ENCODE peak calls at places on chromosome 21, in nine cellular contexts. H is NCI-H345; Y is ACHN; B is caudate nucleus; O is effector CD4-positive, alpha-beta T cell; K is lower leg skin; Z is left ventricle myocardium inferior; S is AG10803; M is DMS 273 treated with DMSO at 0.1 percent for 48 hours. X is an unnamed sample.
A peak's percentile ranks its signal among the peaks of the same experiment; 100 is the strongest.

GRCh38 chr21:46088189-46088588 is 9.7 kb upstream of the COL6A2 start:
- DNase-seq in H (no peak), Y (no peak), B (no peak), O (no peak), K (no peak), Z (no peak), S (no peak), M (no peak), X (no peak)

GRCh38 chr21:43871487-43871886 is 6.5 kb downstream of the AGPAT3 start:
- DNase-seq in H (no peak), Y (no peak), B (no peak), O (no peak), K (no peak), Z (no peak), S (no peak), M (no peak), X (no peak)

GRCh38 chr21:42980959-42981523 is 6.7 kb downstream of the PKNOX1 start:
- DNase-seq in H (no peak), Y (no peak), B (no peak), O (no peak), K (no peak), Z (no peak), S (peak; percentile 53), M (peak; percentile 83), X (no peak)

GRCh38 chr21:42343556-42343955 is 7.2 kb downstream of the TFF2 start:
- DNase-seq in H (no peak), Y (no peak), B (no peak), O (no peak), K (no peak), Z (no peak), S (no peak), M (no peak), X (no peak)

GRCh38 chr21:46425566-46425965 is 33.1 kb upstream of the DIP2A start:
- DNase-seq in H (no peak), Y (no peak), B (no peak), O (no peak), K (no peak), Z (no peak), S (no peak), M (no peak), X (peak; percentile 37)

GRCh38 chr21:34914239-34914638 is 134.9 kb downstream of the RUNX1 start:
- DNase-seq in H (no peak), Y (no peak), B (no peak), O (no peak), K (no peak), Z (no peak), S (no peak), M (no peak), X (no peak)

GRCh38 chr21:43866233-43866632 is 1.2 kb downstream of the AGPAT3 start:
- DNase-seq in H (no peak), Y (no peak), B (no peak), O (peak; percentile 21), K (no peak), Z (peak; percentile 65), S (peak; percentile 60), M (peak; percentile 13), X (peak; percentile 72)

GRCh38 chr21:41598561-41599511 is 90.9 kb upstream of the TMPRSS2 start:
- DNase-seq in H (no peak), Y (no peak), B (no peak), O (no peak), K (no peak), Z (no peak), S (no peak), M (no peak), X (no peak)

GRCh38 chr21:34640858-34641257 is 25.9 kb upstream of the RCAN1 start:
- DNase-seq in H (no peak), Y (peak; percentile 39), B (no peak), O (no peak), K (no peak), Z (no peak), S (peak; percentile 75), M (no peak), X (peak; percentile 38)

GRCh38 chr21:45256912-45257672 is 30.6 kb downstream of the POFUT2 start:
- DNase-seq in H (no peak), Y (no peak), B (no peak), O (no peak), K (no peak), Z (no peak), S (no peak), M (no peak), X (no peak)

GRCh38 chr21:35024475-35024874 is 24.6 kb downstream of the RUNX1 start:
- DNase-seq in H (no peak), Y (no peak), B (no peak), O (no peak), K (no peak), Z (no peak), S (no peak), M (no peak), X (no peak)

GRCh38 chr21:45421071-45421845 is 16.3 kb downstream of the COL18A1 start:
- DNase-seq in H (peak; percentile 7), Y (peak; percentile 25), B (no peak), O (no peak), K (no peak), Z (peak; percentile 18), S (no peak), M (no peak), X (no peak)

GRCh38 chr21:44496900-44497550 is 41.7 kb downstream of the LRRC3 start:
- DNase-seq in H (peak; percentile 89), Y (no peak), B (no peak), O (no peak), K (no peak), Z (no peak), S (no peak), M (no peak), X (no peak)

GRCh38 chr21:38297193-38297592 is 40.4 kb downstream of the KCNJ15 start:
- DNase-seq in H (no peak), Y (no peak), B (no peak), O (no peak), K (no peak), Z (no peak), S (peak; percentile 88), M (no peak), X (no peak)

GRCh38 chr21:21003701-21004100 is 5.5 kb downstream of the NCAM2 start:
- DNase-seq in H (peak; percentile 33), Y (peak; percentile 71), B (no peak), O (no peak), K (no peak), Z (no peak), S (peak; percentile 26), M (peak; percentile 30), X (no peak)

GRCh38 chr21:15430577-15430976 is 299.2 kb upstream of the USP25 start:
- DNase-seq in H (no peak), Y (no peak), B (no peak), O (no peak), K (no peak), Z (no peak), S (peak; percentile 1), M (no peak), X (no peak)

GRCh38 chr21:43864806-43865470 is at the start of gene AGPAT3:
- DNase-seq in H (peak; percentile 23), Y (no peak), B (no peak), O (peak; percentile 13), K (no peak), Z (peak; percentile 36), S (peak; percentile 17), M (no peak), X (peak; percentile 56)

GRCh38 chr21:42223826-42224575 is 5.1 kb downstream of the ABCG1 start:
- DNase-seq in H (no peak), Y (no peak), B (no peak), O (no peak), K (no peak), Z (no peak), S (no peak), M (no peak), X (no peak)

GRCh38 chr21:45575993-45576837 is 34.0 kb upstream of the SLC19A1 start:
- DNase-seq in H (no peak), Y (no peak), B (no peak), O (no peak), K (no peak), Z (peak; percentile 7), S (no peak), M (no peak), X (no peak)

GRCh38 chr21:32340863-32341848 is 42.5 kb downstream of the MRAP start:
- DNase-seq in H (no peak), Y (no peak), B (no peak), O (no peak), K (no peak), Z (no peak), S (no peak), M (no peak), X (no peak)

GRCh38 chr21:36355071-36355680 is 30.0 kb upstream of the CHAF1B start:
- DNase-seq in H (no peak), Y (no peak), B (no peak), O (no peak), K (no peak), Z (no peak), S (no peak), M (no peak), X (no peak)

GRCh38 chr21:33015091-33015490 is 10.6 kb upstream of the OLIG2 start:
- DNase-seq in H (no peak), Y (no peak), B (no peak), O (no peak), K (no peak), Z (no peak), S (no peak), M (no peak), X (no peak)

GRCh38 chr21:42461185-42461520 is 34.9 kb downstream of the RSPH1 start:
- DNase-seq in H (no peak), Y (no peak), B (no peak), O (no peak), K (no peak), Z (no peak), S (no peak), M (no peak), X (no peak)

GRCh38 chr21:43194303-43195130 is 25.7 kb downstream of the CRYAA start:
- DNase-seq in H (no peak), Y (no peak), B (no peak), O (no peak), K (peak; percentile 13), Z (no peak), S (no peak), M (no peak), X (no peak)

GRCh38 chr21:36347962-36348328 is 27.9 kb downstream of the MORC3 start:
- DNase-seq in H (no peak), Y (no peak), B (no peak), O (no peak), K (no peak), Z (no peak), S (no peak), M (no peak), X (no peak)

GRCh38 chr21:15010645-15011044 is 54.2 kb downstream of the NRIP1 start:
- DNase-seq in H (no peak), Y (no peak), B (no peak), O (no peak), K (no peak), Z (no peak), S (no peak), M (no peak), X (no peak)

GRCh38 chr21:45504516-45505415 is 37.5 kb downstream of the SLC19A1 start:
- DNase-seq in H (no peak), Y (no peak), B (no peak), O (no peak), K (no peak), Z (peak; percentile 14), S (no peak), M (no peak), X (no peak)

GRCh38 chr21:35095859-35096291 is 46.8 kb upstream of the RUNX1 start:
- DNase-seq in H (no peak), Y (no peak), B (no peak), O (no peak), K (no peak), Z (no peak), S (peak; percentile 73), M (no peak), X (peak; percentile 20)

X was measured in stimulated activated CD4-positive, alpha-beta T cell treated with anti-CD3 and anti-CD28 coated beads, Interleukin-15, amount 100 ng/mL, for 24 hours.